ENCODE peak calls at places on chromosomes 4 and X, in four cellular contexts. One of them, this sample, is unnamed.
A peak's percentile ranks its signal among the peaks of the same experiment; 100 is the strongest.

GRCh38 chr4:74944354-74944793 is 11.5 kb downstream of the PARM1 start:
- DNase-seq in HCT116: no peak
- DNase-seq in HepG2: no peak
- DNase-seq in H1: no peak
- DNase-seq in this sample: no peak

GRCh38 chr4:47526281-47526680 is 41.2 kb downstream of the ATP10D start:
- DNase-seq in HCT116: no peak
- DNase-seq in HepG2: no peak
- DNase-seq in H1: no peak
- DNase-seq in this sample: no peak

GRCh38 chr4:139603576-139604387 is 47.8 kb upstream of the SETD7 start:
- DNase-seq in HCT116: peak; percentile 49
- DNase-seq in H1: no peak
- DNase-seq in HepG2: peak; percentile 67
- DNase-seq in this sample: peak; percentile 51

GRCh38 chr4:42562016-42562415 is 94.9 kb downstream of the ATP8A1 start:
- DNase-seq in HCT116: no peak
- DNase-seq in HepG2: no peak
- DNase-seq in H1: no peak
- DNase-seq in this sample: no peak

GRCh38 chr4:141807073-141807472 is 170.7 kb downstream of the IL15 start:
- DNase-seq in H1: no peak
- DNase-seq in HCT116: no peak
- DNase-seq in HepG2: no peak
- DNase-seq in this sample: no peak

GRCh38 chr4:175330652-175331051 is 412.5 kb downstream of the ADAM29 start:
- DNase-seq in HepG2: no peak
- DNase-seq in HCT116: no peak
- DNase-seq in H1: no peak
- DNase-seq in this sample: no peak

GRCh38 chr4:97548943-97549583 is 594.2 kb downstream of the STPG2 start:
- DNase-seq in HCT116: peak; percentile 3
- DNase-seq in H1: no peak
- DNase-seq in HepG2: no peak
- DNase-seq in this sample: no peak

GRCh38 chr4:157220026-157220881 is at the start of gene GRIA2:
- DNase-seq in HepG2: peak; percentile 1
- DNase-seq in HCT116: no peak
- DNase-seq in H1: peak; percentile 86
- DNase-seq in this sample: peak; percentile 6

GRCh38 chr4:98260579-98261290 is 449 bp upstream of the RAP1GDS1 start:
- DNase-seq in H1: peak; percentile 85
- DNase-seq in HepG2: peak; percentile 89
- DNase-seq in HCT116: peak; percentile 89
- DNase-seq in this sample: peak; percentile 96

GRCh38 chrX:119757979-119758681 is at the start of gene SOWAHD:
- DNase-seq in HCT116: no peak
- DNase-seq in HepG2: peak; percentile 50
- DNase-seq in H1: peak; percentile 71
- DNase-seq in this sample: peak; percentile 30

GRCh38 chr4:29900336-29900735 is 819.8 kb upstream of the PCDH7 start:
- DNase-seq in H1: no peak
- DNase-seq in HepG2: no peak
- DNase-seq in HCT116: no peak
- DNase-seq in this sample: no peak

GRCh38 chr4:1246901-1247810 is 1.8 kb downstream of the CTBP1 start:
- DNase-seq in HCT116: no peak
- DNase-seq in H1: peak; percentile 44
- DNase-seq in HepG2: no peak
- DNase-seq in this sample: peak; percentile 43

GRCh38 chr4:76658231-76659102 is 223.4 kb downstream of the SHROOM3 start:
- DNase-seq in HepG2: no peak
- DNase-seq in HCT116: no peak
- DNase-seq in H1: no peak
- DNase-seq in this sample: no peak

GRCh38 chrX:20067709-20068315 is 48.9 kb downstream of the MAP7D2 start:
- DNase-seq in HepG2: no peak
- DNase-seq in H1: no peak
- DNase-seq in HCT116: peak; percentile 23
- DNase-seq in this sample: peak; percentile 8

DNA sequence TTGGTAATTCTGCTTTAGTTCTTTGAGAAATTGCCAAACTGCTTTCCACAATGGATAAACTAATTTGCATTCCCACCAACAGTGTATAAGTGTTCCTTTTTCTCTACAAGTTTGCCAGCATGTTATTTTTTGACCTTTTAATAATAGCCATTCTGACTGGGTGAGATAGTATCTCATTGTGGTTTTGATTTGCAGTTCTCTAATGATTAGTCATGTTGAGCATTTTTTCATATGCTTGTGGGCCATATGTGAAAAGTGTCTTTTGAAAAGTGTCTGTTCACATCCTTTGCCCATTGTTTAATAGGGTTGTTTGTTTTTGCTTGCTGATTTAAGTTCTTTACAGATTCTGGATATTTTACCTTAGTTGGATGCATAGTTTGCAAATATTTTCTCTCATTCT is 25.9 kb downstream of the ENPEP start:
- DNase-seq in H1: no peak
- DNase-seq in HCT116: no peak
- DNase-seq in HepG2: no peak
- DNase-seq in this sample: no peak
- TF ChIP-seq FOSL1 in H1: no peak
- TF ChIP-seq FOSL1 in HCT116: no peak
- TF ChIP-seq FOSL1 in HepG2: no peak
- TF ChIP-seq FOSL1 in this sample: no peak

GRCh38 chr4:150493846-150494245 is 88.1 kb upstream of the MAB21L2 start:
- DNase-seq in H1: no peak
- DNase-seq in HepG2: no peak
- DNase-seq in HCT116: no peak
- DNase-seq in this sample: no peak
- TF ChIP-seq FOSL1 in H1: no peak
- TF ChIP-seq FOSL1 in HepG2: no peak
- TF ChIP-seq FOSL1 in HCT116: no peak
- TF ChIP-seq FOSL1 in this sample: no peak

GRCh38 chr4:133621628-133622027 is 472.5 kb downstream of the PCDH10 start:
- DNase-seq in HepG2: no peak
- DNase-seq in H1: no peak
- DNase-seq in HCT116: no peak
- DNase-seq in this sample: no peak

GRCh38 chr4:133623847-133624246 is 474.8 kb downstream of the PCDH10 start:
- DNase-seq in H1: no peak
- DNase-seq in HepG2: no peak
- DNase-seq in HCT116: no peak
- DNase-seq in this sample: no peak

GRCh38 chr4:133618963-133619362 is 469.9 kb downstream of the PCDH10 start:
- DNase-seq in HCT116: no peak
- DNase-seq in H1: no peak
- DNase-seq in HepG2: no peak
- DNase-seq in this sample: no peak

GRCh38 chr4:133624744-133625143 is 475.6 kb downstream of the PCDH10 start:
- DNase-seq in H1: no peak
- DNase-seq in HCT116: no peak
- DNase-seq in HepG2: no peak
- DNase-seq in this sample: peak; percentile 50
- TF ChIP-seq FOSL1 in H1: no peak
- TF ChIP-seq FOSL1 in HCT116: no peak
- TF ChIP-seq FOSL1 in HepG2: no peak
- TF ChIP-seq FOSL1 in this sample: no peak

DNA sequence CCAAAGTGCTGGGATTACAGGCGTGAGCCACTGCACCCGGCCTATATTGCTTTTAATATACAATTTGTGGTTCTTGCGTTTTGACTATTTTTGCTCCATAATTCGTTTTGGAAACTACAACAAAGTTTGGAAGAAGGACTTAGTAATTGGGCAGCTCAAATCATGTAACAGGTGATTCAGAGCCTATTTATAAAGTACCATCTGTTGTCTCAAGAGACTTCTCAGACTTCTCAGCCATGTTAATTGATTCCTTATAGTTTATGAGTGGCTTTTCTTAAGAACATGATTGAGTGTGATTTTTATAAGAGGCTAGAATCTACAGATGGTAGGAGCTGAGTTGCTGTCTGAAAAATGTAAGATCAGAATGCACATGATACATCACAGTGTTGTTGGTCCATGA is 240.2 kb downstream of the ADGRL3 start:
- DNase-seq in HepG2: no peak
- DNase-seq in HCT116: no peak
- DNase-seq in H1: no peak
- DNase-seq in this sample: no peak
- TF ChIP-seq FOSL1 in HepG2: no peak
- TF ChIP-seq FOSL1 in HCT116: no peak
- TF ChIP-seq FOSL1 in H1: no peak
- TF ChIP-seq FOSL1 in this sample: no peak

GRCh38 chrX:115898382-115899001 is 272.1 kb upstream of the AGTR2 start:
- DNase-seq in HCT116: peak; percentile 6
- DNase-seq in H1: peak; percentile 47
- DNase-seq in HepG2: peak; percentile 81
- DNase-seq in this sample: peak; percentile 21
- TF ChIP-seq FOSL1 in HCT116: no peak
- TF ChIP-seq FOSL1 in H1: no peak
- TF ChIP-seq FOSL1 in HepG2: no peak
- TF ChIP-seq FOSL1 in this sample: no peak

GRCh38 chr4:26076896-26077295 is 162.9 kb downstream of the SMIM20 start:
- DNase-seq in HCT116: no peak
- DNase-seq in H1: no peak
- DNase-seq in HepG2: no peak
- DNase-seq in this sample: no peak
- TF ChIP-seq FOSL1 in HCT116: no peak
- TF ChIP-seq FOSL1 in H1: no peak
- TF ChIP-seq FOSL1 in HepG2: no peak
- TF ChIP-seq FOSL1 in this sample: no peak

GRCh38 chr4:184250795-184251679 is 33.4 kb upstream of the ENPP6 start:
- DNase-seq in HCT116: peak; percentile 34
- DNase-seq in HepG2: peak; percentile 71
- DNase-seq in H1: peak; percentile 46
- DNase-seq in this sample: peak; percentile 57
- TF ChIP-seq FOSL1 in HCT116: no peak
- TF ChIP-seq FOSL1 in HepG2: no peak
- TF ChIP-seq FOSL1 in H1: no peak
- TF ChIP-seq FOSL1 in this sample: no peak

GRCh38 chrX:79400618-79401017 is 33.5 kb upstream of the ITM2A start:
- DNase-seq in HCT116: no peak
- DNase-seq in HepG2: no peak
- DNase-seq in H1: no peak
- DNase-seq in this sample: no peak
- TF ChIP-seq FOSL1 in HCT116: no peak
- TF ChIP-seq FOSL1 in HepG2: no peak
- TF ChIP-seq FOSL1 in H1: no peak
- TF ChIP-seq FOSL1 in this sample: no peak

This sample was measured in K562.